ENCODE peak calls at places on chromosome 21, in nine cellular contexts. H, C, D, R, F, W, B, Q and S are unnamed samples.

GRCh38 chr21:38384675-38385074 is 113.6 kb downstream of the ERG start:
- DNase-seq in B (no peak), H (no peak), Q (peak), C (no peak), R (no peak), F (no peak), W (no peak), D (no peak), S (no peak)

GRCh38 chr21:37339527-37339889 is 27.1 kb upstream of the DYRK1A start:
- DNase-seq in B (no peak), Q (no peak), C (no peak), W (no peak), R (no peak), D (no peak), F (no peak), H (no peak), S (no peak)

GRCh38 chr21:15894596-15894995 is 164.8 kb downstream of the USP25 start:
- DNase-seq in W (no peak), D (no peak), R (no peak), C (no peak), B (no peak), F (no peak), H (peak), Q (no peak), S (no peak)

GRCh38 chr21:32257952-32258785 is 20.7 kb downstream of the MIS18A start:
- DNase-seq in H (peak), D (peak), R (peak), F (peak), C (peak), B (peak), W (peak), Q (peak), S (peak)

GRCh38 chr21:39016740-39017315 is 166.4 kb downstream of the PSMG1 start:
- DNase-seq in Q (no peak), W (peak), H (peak), F (no peak), D (no peak), B (no peak), R (no peak), C (no peak), S (peak)

GRCh38 chr21:33374080-33374873 is 28.9 kb upstream of the IFNGR2 start:
- DNase-seq in D (peak), H (peak), F (peak), R (peak), B (peak), W (peak), Q (peak), C (peak), S (peak)

GRCh38 chr21:17752171-17752570 is 67.0 kb downstream of the C21orf91 start:
- DNase-seq in R (no peak), W (no peak), Q (no peak), B (no peak), C (no peak), F (no peak), H (no peak), D (no peak), S (no peak)

GRCh38 chr21:36466061-36466511 is 13.8 kb downstream of the CLDN14 start:
- DNase-seq in B (no peak), D (no peak), C (no peak), H (peak), Q (no peak), R (no peak), F (no peak), W (no peak), S (no peak)

GRCh38 chr21:33968082-33968997 is 52.7 kb upstream of the ATP5PO start:
- DNase-seq in D (peak), C (peak), R (no peak), F (no peak), Q (peak), W (no peak), H (peak), B (peak), S (peak)

GRCh38 chr21:45930231-45930760 is 51.3 kb upstream of the COL6A1 start:
- DNase-seq in B (no peak), D (no peak), F (no peak), H (no peak), Q (no peak), C (no peak), W (no peak), R (no peak), S (no peak)

GRCh38 chr21:45926281-45926680 is 55.3 kb upstream of the COL6A1 start:
- DNase-seq in H (no peak), F (no peak), R (no peak), D (peak), W (no peak), Q (no peak), B (no peak), C (no peak), S (no peak)

GRCh38 chr21:45929477-45929876 is 52.1 kb upstream of the COL6A1 start:
- DNase-seq in W (no peak), D (no peak), H (no peak), F (no peak), R (no peak), Q (no peak), B (no peak), C (no peak), S (no peak)

GRCh38 chr21:45927851-45928850 is 53.4 kb upstream of the COL6A1 start:
- DNase-seq in C (no peak), Q (no peak), R (no peak), B (no peak), W (no peak), H (no peak), F (no peak), D (no peak), S (no peak)

DNA sequence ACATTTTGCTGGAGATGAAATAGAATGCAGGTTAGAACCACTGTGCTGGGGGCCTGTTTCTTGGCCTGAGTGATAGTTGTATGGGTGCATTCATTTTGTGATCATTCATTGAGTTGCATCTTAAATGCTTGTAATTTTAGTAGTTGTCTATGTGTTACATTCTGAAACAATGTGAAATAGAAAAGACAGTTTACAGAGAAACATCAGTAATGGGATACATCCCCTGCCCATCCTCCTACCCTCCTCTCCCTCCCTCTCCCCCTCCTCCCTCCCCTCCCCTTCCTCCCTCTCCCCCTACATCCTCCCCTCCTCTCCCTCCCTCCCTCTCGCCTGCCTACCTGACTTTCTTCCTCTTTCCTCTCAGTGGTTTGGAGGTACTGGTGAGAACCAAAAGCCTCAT is 54.5 kb upstream of the COL6A1 start:
- DNase-seq in F (no peak), W (no peak), H (no peak), D (no peak), B (no peak), C (no peak), Q (no peak), R (no peak), S (no peak)
- H3K4me2 ChIP-seq in F (no peak), W (no peak), H (no peak), D (no peak), B (no peak), C (no peak), Q (no peak), R (no peak), S (no peak)

GRCh38 chr21:26624983-26625519 is 52.0 kb upstream of the CYYR1 start:
- DNase-seq in W (peak), D (no peak), H (no peak), Q (no peak), F (no peak), C (no peak), R (no peak), B (no peak), S (no peak)
- H3K4me2 ChIP-seq in W (peak), D (no peak), H (no peak), Q (no peak), F (no peak), C (no peak), R (no peak), B (no peak), S (no peak)

GRCh38 chr21:44443291-44443890 is 11.9 kb upstream of the LRRC3 start:
- DNase-seq in D (no peak), Q (no peak), B (no peak), C (no peak), H (no peak), W (no peak), R (no peak), F (no peak), S (no peak)

GRCh38 chr21:44441581-44442265 is 13.6 kb upstream of the LRRC3 start:
- DNase-seq in B (no peak), W (no peak), H (no peak), D (no peak), R (no peak), C (no peak), Q (no peak), F (no peak), S (no peak)

GRCh38 chr21:44441041-44441400 is 14.3 kb upstream of the LRRC3 start:
- DNase-seq in D (no peak), W (no peak), Q (no peak), R (no peak), B (no peak), H (no peak), F (no peak), C (no peak), S (no peak)

GRCh38 chr21:44443891-44444285 is 11.4 kb upstream of the LRRC3 start:
- DNase-seq in F (no peak), W (no peak), H (no peak), C (no peak), Q (no peak), B (no peak), R (no peak), D (no peak), S (no peak)

DNA sequence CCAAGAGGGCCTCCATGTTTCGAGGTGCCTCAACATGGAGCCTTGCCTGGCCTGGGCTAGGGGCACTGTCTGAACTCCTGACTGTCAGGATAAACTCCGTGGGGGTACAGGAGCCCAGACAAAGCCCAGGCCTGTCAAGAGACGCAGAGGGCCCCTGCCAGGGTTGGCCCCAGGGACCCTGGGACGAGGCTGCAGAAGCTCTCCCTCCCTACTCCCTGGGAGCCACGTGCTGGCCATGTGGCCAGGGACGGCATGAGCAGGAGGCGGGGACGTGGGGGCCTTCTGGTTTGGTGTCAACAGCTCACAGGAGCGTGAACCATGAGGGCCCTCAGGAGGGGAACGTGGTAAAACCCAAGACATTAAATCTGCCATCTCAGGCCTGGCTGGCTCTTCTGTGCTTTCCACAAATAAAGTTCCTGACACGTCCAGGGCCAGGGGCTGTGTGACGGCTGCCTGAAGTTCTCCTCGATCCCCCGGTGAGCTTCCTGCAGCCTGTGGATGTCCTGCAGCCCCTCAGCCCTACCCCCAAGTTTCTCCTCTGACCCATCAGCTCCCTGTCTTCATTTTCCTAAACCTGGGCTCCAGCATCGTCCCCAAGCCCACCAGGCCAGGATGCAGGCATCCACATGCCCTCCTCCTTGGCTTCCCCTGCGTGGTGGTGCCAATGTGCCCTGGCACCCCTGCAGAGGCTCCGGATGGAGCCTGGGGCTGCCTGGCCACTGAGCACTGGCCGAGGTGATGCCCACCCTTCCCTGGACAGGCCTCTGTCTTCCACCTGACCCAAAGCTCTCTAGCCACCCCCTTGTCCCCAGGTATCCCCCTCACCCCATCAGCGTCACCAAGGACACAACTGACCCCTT is 12.8 kb upstream of the LRRC3 start:
- DNase-seq in W (no peak), C (no peak), H (no peak), R (no peak), F (no peak), Q (no peak), B (no peak), D (no peak), S (no peak)
- H3K4me2 ChIP-seq in W (no peak), C (no peak), H (no peak), R (no peak), F (no peak), Q (no peak), B (no peak), D (no peak), S (no peak)

GRCh38 chr21:46455575-46456385 is 2.9 kb upstream of the DIP2A start:
- DNase-seq in F (no peak), H (peak), Q (no peak), C (peak), W (no peak), D (no peak), B (peak), R (peak), S (no peak)
- H3K4me2 ChIP-seq in F (no peak), H (peak), Q (no peak), C (peak), W (peak), D (no peak), B (peak), R (peak), S (peak)

GRCh38 chr21:42621828-42622199 is 31.6 kb upstream of the PDE9A start:
- DNase-seq in C (no peak), W (no peak), D (no peak), R (no peak), F (no peak), Q (no peak), B (no peak), H (no peak), S (no peak)
- H3K4me2 ChIP-seq in C (no peak), W (no peak), D (no peak), R (no peak), F (no peak), Q (no peak), B (no peak), H (no peak), S (no peak)

DNA sequence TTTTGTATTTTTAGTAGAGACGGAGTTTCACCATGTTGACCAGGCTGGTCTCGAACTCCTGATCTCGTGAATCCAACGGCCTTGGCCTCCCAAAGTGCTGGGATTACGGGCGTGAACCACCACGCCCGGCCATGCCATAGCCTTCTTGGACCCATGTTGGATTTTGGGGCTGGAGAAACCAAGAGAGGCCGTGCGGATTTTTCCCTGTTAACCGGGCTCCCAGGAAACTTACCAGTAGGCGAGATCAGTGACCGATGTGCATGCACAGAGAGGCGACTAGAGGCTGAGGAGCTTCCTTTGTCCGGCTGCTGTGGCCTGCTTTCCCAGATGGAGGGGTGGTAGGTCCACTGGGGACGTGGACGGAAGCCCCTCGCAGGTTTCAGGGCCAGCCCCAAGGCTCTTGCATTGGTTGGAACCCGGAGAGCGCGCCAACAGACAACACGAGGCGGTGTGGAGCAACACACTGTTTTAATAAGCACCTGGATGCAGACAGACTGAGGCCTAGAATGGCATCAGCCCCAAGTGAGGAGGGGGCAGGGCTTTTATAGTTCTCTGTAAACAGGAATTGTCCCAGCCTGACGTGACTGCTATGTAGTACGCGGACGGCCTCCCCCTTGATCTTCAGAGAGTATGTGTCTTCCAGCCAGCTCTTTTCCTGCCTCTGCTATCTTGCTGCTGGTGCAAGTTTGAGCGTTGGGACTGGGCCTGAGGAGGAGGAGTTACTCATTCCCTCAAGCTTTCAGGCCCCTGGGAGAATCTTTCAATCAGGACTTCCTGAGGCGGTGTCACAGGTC is at the start of gene ERVH48-1:
- DNase-seq in D (peak), F (peak), B (no peak), R (no peak), Q (no peak), W (peak), C (no peak), H (peak), S (no peak)
- H3K4me2 ChIP-seq in D (peak), F (peak), B (no peak), R (peak), Q (peak), W (peak), C (no peak), H (no peak), S (peak)

GRCh38 chr21:25750085-25750484 is 15.3 kb downstream of the GABPA start:
- DNase-seq in H (no peak), C (no peak), Q (no peak), B (no peak), D (no peak), R (no peak), F (no peak), W (peak), S (no peak)
- H3K4me2 ChIP-seq in H (no peak), C (no peak), Q (no peak), B (no peak), D (no peak), R (no peak), F (no peak), W (no peak), S (no peak)